ENCODE peak calls at places on chromosomes 12 and 14, in six cellular contexts. C, S, F, N, Y and X are unnamed samples.

GRCh38 chr14:73500360-73500759 is 9.6 kb downstream of the RIOX1 start:
- DNase-seq in C (no peak), S (no peak), F (no peak), N (no peak), Y (no peak), X (no peak)

GRCh38 chr12:52307836-52308806 is 13.1 kb downstream of the KRT83 start:
- DNase-seq in C (peak), S (no peak), F (peak), N (peak), Y (peak), X (peak)

GRCh38 chr12:69161835-69162234 is 77.5 kb upstream of the CPSF6 start:
- DNase-seq in C (no peak), S (no peak), F (no peak), N (no peak), Y (no peak), X (no peak)

GRCh38 chr14:64507376-64508156 is 3.0 kb downstream of the ZBTB1 start:
- DNase-seq in C (no peak), S (no peak), F (no peak), N (no peak), Y (no peak), X (no peak)

GRCh38 chr12:106284294-106285105 is 18.0 kb upstream of the TCP11L2 start:
- DNase-seq in C (no peak), S (no peak), F (no peak), N (no peak), Y (no peak), X (no peak)

GRCh38 chr12:62003217-62003616 is 257.0 kb upstream of the USP15 start:
- DNase-seq in C (no peak), S (no peak), F (no peak), N (no peak), Y (no peak), X (no peak)

GRCh38 chr12:18683603-18684002 is 54.2 kb downstream of the PLCZ1 start:
- DNase-seq in C (no peak), S (no peak), F (no peak), N (no peak), Y (no peak), X (no peak)

GRCh38 chr12:24848941-24849477 is 99.9 kb downstream of the BCAT1 start:
- DNase-seq in C (no peak), S (no peak), F (no peak), N (no peak), Y (no peak), X (no peak)

GRCh38 chr14:95044463-95045254 is 112.7 kb downstream of the DICER1 start:
- DNase-seq in C (no peak), S (no peak), F (no peak), N (no peak), Y (no peak), X (peak)

GRCh38 chr14:93160353-93160801 is 24.3 kb downstream of the MOAP1 start:
- DNase-seq in C (peak), S (no peak), F (no peak), N (no peak), Y (no peak), X (no peak)
- TF ChIP-seq CTCF in C (peak), S (peak), F (peak), N (no peak), Y (no peak), X (no peak)

DNA sequence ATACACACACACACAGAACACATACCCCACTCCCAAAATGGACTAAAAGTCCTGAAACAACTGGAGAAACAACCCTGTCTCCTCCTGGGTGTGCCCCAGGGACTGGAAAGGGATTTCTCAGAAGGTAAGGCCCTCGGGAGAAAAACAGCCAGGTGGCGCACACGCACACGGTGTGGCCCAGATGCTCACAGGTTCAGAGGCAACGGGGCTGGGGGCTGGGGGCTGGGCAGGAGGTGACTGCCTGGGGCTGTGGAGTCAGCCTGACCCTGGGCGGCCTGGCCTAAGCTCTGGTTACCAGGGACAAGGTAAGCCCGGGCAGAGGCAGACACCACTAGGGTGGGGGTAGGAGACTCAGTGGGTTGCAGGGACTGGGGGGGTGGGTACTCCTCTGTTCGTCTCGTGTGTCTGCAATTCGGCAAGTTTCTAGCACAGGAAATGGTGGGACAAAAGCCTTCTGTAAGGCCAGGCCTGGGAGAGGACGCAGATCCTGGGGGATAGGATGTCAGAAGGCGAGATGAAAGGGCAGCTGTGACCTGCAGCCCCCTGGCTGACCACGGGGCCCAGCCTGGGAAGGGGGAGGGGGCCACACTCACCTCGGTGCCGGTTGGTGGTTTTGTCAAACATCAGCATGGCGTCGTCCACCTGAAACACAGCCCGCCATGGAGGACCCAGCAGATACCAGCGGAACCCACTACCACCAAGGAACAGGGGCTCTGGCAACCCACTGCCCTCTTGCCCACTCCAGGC is 10.4 kb downstream of the MSI1 start:
- DNase-seq in C (no peak), S (no peak), F (no peak), N (no peak), Y (peak), X (no peak)
- TF ChIP-seq CTCF in C (no peak), S (no peak), F (no peak), N (no peak), Y (no peak), X (no peak)

DNA sequence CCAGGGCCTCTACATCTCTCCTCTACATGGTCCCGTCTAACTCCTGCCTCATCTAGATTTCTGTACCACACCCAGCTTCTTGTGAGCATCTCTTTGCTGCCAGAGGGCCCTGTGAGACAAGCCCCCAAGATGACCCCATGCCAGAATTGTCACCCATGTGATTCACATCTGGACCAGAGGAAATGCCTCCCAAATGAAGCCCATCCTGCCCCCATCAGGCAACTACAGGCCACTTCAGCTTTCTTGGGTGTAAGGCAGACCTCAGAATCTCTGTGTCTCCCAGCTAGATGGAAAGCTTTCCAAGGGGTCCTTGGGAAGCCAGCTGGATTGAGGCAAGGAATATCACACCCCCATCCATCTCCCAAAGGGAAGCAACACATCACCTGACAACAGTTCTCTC is 9.3 kb upstream of the OAS3 start:
- DNase-seq in C (no peak), S (no peak), F (no peak), N (no peak), Y (no peak), X (no peak)
- TF ChIP-seq CTCF in C (peak), S (no peak), F (no peak), N (no peak), Y (no peak), X (no peak)

GRCh38 chr12:56333197-56333678 is 562 bp downstream of the PAN2 start:
- DNase-seq in C (no peak), S (no peak), F (no peak), N (no peak), Y (no peak), X (no peak)
- TF ChIP-seq CTCF in C (no peak), S (no peak), F (no peak), N (no peak), Y (no peak), X (no peak)